ENCODE peak calls at places on chromosomes 5 and 9, in six cellular contexts. R is ecto neural progenitor cell; W is CD4-positive, alpha-beta memory T cell; J is frontal cortex; Y is HTR-8/SVneo; K is iris pigment epithelial cell. B is an unnamed sample.
A peak's percentile ranks its signal among the peaks of the same experiment; 100 is the strongest.

GRCh38 chr9:129164246-129164930 is 13.7 kb downstream of the IER5L start:
- DNase-seq in K (peak; percentile 92), R (no peak), W (no peak), Y (no peak), J (no peak), B (peak; percentile 76)

GRCh38 chr9:126371007-126371870 is 44.6 kb downstream of the MVB12B start:
- DNase-seq in K (no peak), W (no peak), R (no peak), J (no peak), Y (no peak), B (no peak)

GRCh38 chr5:168286386-168286785 is 5.1 kb upstream of the WWC1 start:
- DNase-seq in R (no peak), W (no peak), J (no peak), Y (no peak), K (no peak), B (no peak)

GRCh38 chr5:30194595-30194994 is 998.9 kb upstream of the CDH6 start:
- DNase-seq in K (no peak), J (no peak), R (no peak), W (no peak), Y (no peak), B (no peak)

GRCh38 chr9:95506692-95507455 is 9.9 kb downstream of the PTCH1 start:
- DNase-seq in J (no peak), Y (no peak), W (peak; percentile 60), K (peak; percentile 86), R (peak; percentile 73), B (peak; percentile 77)

GRCh38 chr5:154985126-154985525 is 28.4 kb upstream of the KIF4B start:
- DNase-seq in J (no peak), R (no peak), K (no peak), W (no peak), Y (no peak), B (no peak)

GRCh38 chr9:81717747-81718077 is 28.4 kb upstream of the TLE1 start:
- DNase-seq in W (no peak), R (no peak), J (no peak), Y (no peak), K (no peak), B (no peak)

GRCh38 chr9:37913480-37914153 is 9.7 kb upstream of the SLC25A51 start:
- DNase-seq in K (peak; percentile 52), J (peak; percentile 87), R (peak; percentile 94), Y (peak; percentile 87), W (peak; percentile 70), B (peak; percentile 88)

GRCh38 chr9:100379862-100380261 is 27.1 kb upstream of the TEX10 start:
- DNase-seq in J (no peak), Y (no peak), R (no peak), K (peak; percentile 89), W (no peak), B (no peak)

GRCh38 chr9:89541798-89542197 is 43.9 kb upstream of the SEMA4D start:
- DNase-seq in R (no peak), Y (no peak), K (no peak), J (no peak), W (no peak), B (no peak)

GRCh38 chr5:56053363-56053762 is 58.6 kb upstream of the IL6ST start:
- DNase-seq in K (no peak), J (no peak), Y (no peak), W (no peak), R (no peak), B (no peak)

GRCh38 chr5:57025961-57026360 is 74.0 kb upstream of the MIER3 start:
- DNase-seq in K (no peak), Y (no peak), W (no peak), R (no peak), J (no peak), B (no peak)

GRCh38 chr9:30732060-30732459 is 1652.4 kb upstream of the ACO1 start:
- DNase-seq in Y (no peak), J (no peak), R (peak; percentile 39), K (no peak), W (no peak), B (peak; percentile 19)

GRCh38 chr5:101535626-101536025 is 632.5 kb upstream of the ST8SIA4 start:
- DNase-seq in Y (no peak), J (no peak), K (no peak), W (no peak), R (no peak), B (no peak)

GRCh38 chr5:176570044-176570443 is 20.9 kb downstream of the CDHR2 start:
- DNase-seq in J (no peak), K (peak; percentile 8), Y (no peak), W (no peak), R (no peak), B (no peak)

GRCh38 chr9:37191403-37192089 is 71.2 kb downstream of the ZCCHC7 start:
- DNase-seq in Y (no peak), K (no peak), J (no peak), W (no peak), R (no peak), B (no peak)

GRCh38 chr5:159156839-159157238 is 52.5 kb downstream of the RNF145 start:
- DNase-seq in R (no peak), W (peak; percentile 57), J (peak; percentile 51), Y (peak; percentile 57), K (peak; percentile 77), B (no peak)

GRCh38 chr5:38557309-38557710 is 864 bp upstream of the LIFR start:
- DNase-seq in Y (no peak), J (no peak), K (no peak), R (no peak), W (no peak), B (no peak)

GRCh38 chr5:168802337-168802736 is 223.2 kb upstream of the PANK3 start:
- DNase-seq in J (no peak), K (no peak), W (no peak), R (no peak), Y (no peak), B (no peak)

GRCh38 chr5:178515776-178516561 is 74.2 kb downstream of the COL23A1 start:
- DNase-seq in Y (no peak), K (no peak), R (no peak), W (no peak), J (no peak), B (no peak)

GRCh38 chr9:127135056-127135745 is 12.8 kb upstream of the ANGPTL2 start:
- DNase-seq in Y (no peak), J (no peak), K (no peak), W (no peak), R (peak; percentile 39), B (no peak)

GRCh38 chr9:24479266-24479665 is 66.4 kb downstream of the IZUMO3 start:
- DNase-seq in R (no peak), J (no peak), W (no peak), Y (no peak), K (no peak), B (no peak)

GRCh38 chr5:98433673-98434072 is 339.8 kb upstream of the RGMB start:
- DNase-seq in W (no peak), R (no peak), K (peak; percentile 68), Y (no peak), J (no peak), B (no peak)

GRCh38 chr5:133456933-133457402 is 155.4 kb downstream of the FSTL4 start:
- DNase-seq in Y (peak; percentile 61), R (no peak), J (no peak), W (no peak), K (peak; percentile 76), B (no peak)

GRCh38 chr9:128408963-128409431 is 11.7 kb upstream of the CERCAM start:
- DNase-seq in J (no peak), K (no peak), Y (no peak), W (no peak), R (peak; percentile 76), B (no peak)

GRCh38 chr9:133739408-133740280 is 1.5 kb upstream of the SARDH start:
- DNase-seq in K (no peak), J (no peak), Y (no peak), W (no peak), R (peak; percentile 44), B (no peak)

GRCh38 chr5:158727771-158728311 is 371.9 kb downstream of the EBF1 start:
- DNase-seq in Y (no peak), J (peak; percentile 7), R (no peak), K (no peak), W (no peak), B (peak; percentile 84)

GRCh38 chr5:39062530-39062929 is 11.7 kb downstream of the RICTOR start:
- DNase-seq in J (no peak), K (no peak), Y (no peak), R (no peak), W (no peak), B (no peak)

GRCh38 chr5:103938151-103938671 is 375.6 kb upstream of the NUDT12 start:
- DNase-seq in J (no peak), R (no peak), K (no peak), Y (no peak), W (no peak), B (no peak)

GRCh38 chr9:86287013-86287412 is 4.7 kb upstream of the ISCA1 start:
- DNase-seq in Y (peak; percentile 8), W (no peak), R (no peak), K (peak; percentile 76), J (no peak), B (no peak)

GRCh38 chr9:111287127-111287526 is 42.9 kb downstream of the OR2K2 start:
- DNase-seq in Y (peak; percentile 46), W (no peak), K (peak; percentile 71), J (no peak), R (no peak), B (no peak)

GRCh38 chr5:89351975-89352374 is 469.0 kb upstream of the MEF2C start:
- DNase-seq in J (no peak), W (no peak), Y (no peak), K (peak; percentile 27), R (no peak), B (no peak)

GRCh38 chr9:121399883-121400607 is 30.0 kb upstream of the STOM start:
- DNase-seq in K (peak; percentile 85), J (peak; percentile 24), Y (peak; percentile 40), W (no peak), R (no peak), B (no peak)

GRCh38 chr9:27073841-27074728 is 34.9 kb upstream of the TEK start:
- DNase-seq in Y (no peak), W (no peak), J (no peak), K (peak; percentile 30), R (no peak), B (no peak)

GRCh38 chr9:96782241-96782640 is 4.4 kb upstream of the ZNF510 start:
- DNase-seq in K (no peak), R (no peak), Y (no peak), W (no peak), J (no peak), B (no peak)

GRCh38 chr5:136420168-136420916 is 55.0 kb upstream of the TRPC7 start:
- DNase-seq in Y (no peak), K (no peak), J (no peak), W (no peak), R (no peak), B (no peak)

GRCh38 chr9:19156026-19156474 is 28.8 kb upstream of the PLIN2 start:
- DNase-seq in J (no peak), R (no peak), Y (no peak), W (no peak), K (no peak), B (no peak)

GRCh38 chr9:125906144-125906543 is 159.0 kb downstream of the PBX3 start:
- DNase-seq in Y (no peak), W (no peak), J (no peak), K (peak; percentile 55), R (no peak), B (no peak)

GRCh38 chr9:127508901-127509260 is 57.6 kb downstream of the LRSAM1 start:
- DNase-seq in R (no peak), K (no peak), J (no peak), W (no peak), Y (no peak), B (no peak)

B was measured in right cardiac atrium.